ENCODE peak calls at places on chromosomes 4 and X, in nine cellular contexts. Q, W, V, M, T, Z, X, N and U are unnamed samples.
A peak's percentile ranks its signal among the peaks of the same experiment; 100 is the strongest.

GRCh38 chr4:80740375-80740774 is 290.1 kb upstream of the BMP3 start:
- DNase-seq in Q (no peak), W (no peak), V (no peak), M (no peak), T (no peak), Z (no peak), X (no peak), N (no peak), U (no peak)

GRCh38 chr4:25749150-25749794 is 93.6 kb downstream of the SLC34A2 start:
- DNase-seq in Q (no peak), W (no peak), V (no peak), M (no peak), T (no peak), Z (no peak), X (no peak), N (no peak), U (no peak)

GRCh38 chrX:38880460-38880859 is 79.2 kb downstream of the MID1IP1 start:
- DNase-seq in Q (peak; percentile 56), W (no peak), V (no peak), M (peak; percentile 1), T (no peak), Z (peak; percentile 45), X (no peak), N (no peak), U (no peak)

GRCh38 chr4:22389240-22389871 is 126.5 kb downstream of the ADGRA3 start:
- DNase-seq in Q (peak; percentile 85), W (peak; percentile 48), V (no peak), M (peak; percentile 78), T (peak; percentile 46), Z (no peak), X (peak; percentile 45), N (peak; percentile 22), U (peak; percentile 32)

GRCh38 chrX:79366888-79367749 is at the start of gene ITM2A:
- DNase-seq in Q (no peak), W (no peak), V (peak; percentile 61), M (peak; percentile 0), T (peak; percentile 34), Z (peak; percentile 23), X (peak; percentile 34), N (peak; percentile 28), U (peak; percentile 12)

GRCh38 chr4:79472693-79473552 is 64.9 kb upstream of the GK2 start:
- DNase-seq in Q (no peak), W (no peak), V (no peak), M (no peak), T (no peak), Z (no peak), X (no peak), N (no peak), U (no peak)

GRCh38 chr4:27357283-27357682 is 496.6 kb downstream of the STIM2 start:
- DNase-seq in Q (no peak), W (no peak), V (no peak), M (no peak), T (no peak), Z (no peak), X (no peak), N (no peak), U (no peak)

GRCh38 chr4:168632246-168632832 is 135.5 kb downstream of the PALLD start:
- DNase-seq in Q (no peak), W (no peak), V (no peak), M (peak; percentile 50), T (no peak), Z (no peak), X (no peak), N (no peak), U (no peak)

GRCh38 chr4:173056271-173056670 is 112.3 kb upstream of the GALNT7 start:
- DNase-seq in Q (no peak), W (no peak), V (no peak), M (no peak), T (no peak), Z (no peak), X (no peak), N (no peak), U (no peak)

GRCh38 chr4:173056708-173057107 is 111.9 kb upstream of the GALNT7 start:
- DNase-seq in Q (no peak), W (no peak), V (no peak), M (no peak), T (no peak), Z (no peak), X (peak; percentile 57), N (no peak), U (no peak)

GRCh38 chr4:173057906-173058305 is 110.7 kb upstream of the GALNT7 start:
- DNase-seq in Q (peak; percentile 12), W (no peak), V (no peak), M (peak; percentile 74), T (no peak), Z (no peak), X (no peak), N (no peak), U (no peak)

GRCh38 chr4:173061160-173061559 is 107.5 kb upstream of the GALNT7 start:
- DNase-seq in Q (no peak), W (no peak), V (no peak), M (no peak), T (no peak), Z (no peak), X (no peak), N (no peak), U (no peak)

GRCh38 chr4:173057442-173057841 is 111.2 kb upstream of the GALNT7 start:
- DNase-seq in Q (peak; percentile 10), W (no peak), V (no peak), M (peak; percentile 55), T (no peak), Z (no peak), X (no peak), N (no peak), U (no peak)
- TF ChIP-seq POLR2A in Q (no peak), W (no peak), V (no peak), M (no peak), T (no peak), Z (no peak), X (no peak), N (no peak), U (no peak)

GRCh38 chrX:16664059-16664458 is 14.1 kb downstream of the S100G start:
- DNase-seq in Q (peak; percentile 67), W (no peak), V (no peak), M (no peak), T (no peak), Z (no peak), X (no peak), N (no peak), U (no peak)

GRCh38 chrX:16664626-16665025 is 14.7 kb downstream of the S100G start:
- DNase-seq in Q (no peak), W (no peak), V (no peak), M (no peak), T (no peak), Z (no peak), X (no peak), N (no peak), U (no peak)

GRCh38 chrX:16666541-16666940 is 16.6 kb downstream of the S100G start:
- DNase-seq in Q (peak; percentile 61), W (no peak), V (no peak), M (no peak), T (no peak), Z (no peak), X (no peak), N (no peak), U (no peak)

GRCh38 chrX:16662402-16662801 is 12.4 kb downstream of the S100G start:
- DNase-seq in Q (no peak), W (no peak), V (no peak), M (no peak), T (no peak), Z (no peak), X (no peak), N (no peak), U (no peak)

DNA sequence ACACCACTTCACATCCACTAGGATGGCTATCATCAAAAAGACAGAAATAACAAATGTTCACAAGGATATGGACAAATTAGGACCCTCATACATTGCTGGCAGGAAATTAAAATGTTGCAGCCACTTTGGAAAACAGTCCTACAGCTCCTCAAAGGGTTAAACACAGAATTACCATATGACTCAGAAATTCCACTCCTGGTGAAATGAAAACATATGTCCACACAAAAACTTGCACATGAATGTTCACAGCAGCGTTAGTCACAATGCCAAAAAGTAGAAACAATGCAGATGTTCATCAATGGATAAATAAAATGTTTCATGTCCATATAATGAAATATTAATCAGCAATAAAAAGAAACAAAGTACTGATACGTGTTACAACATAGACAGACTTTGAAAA is 15.1 kb downstream of the S100G start:
- DNase-seq in Q (peak; percentile 81), W (no peak), V (no peak), M (peak; percentile 11), T (no peak), Z (no peak), X (no peak), N (no peak), U (no peak)
- H3K27ac ChIP-seq in Q (peak overlapping the region; percentile 49), W (no peak overlapping the region), V (no peak overlapping the region), M (no peak overlapping the region), T (no peak overlapping the region), Z (no peak overlapping the region), X (no peak overlapping the region), N (no peak overlapping the region), U (no peak overlapping the region)

DNA sequence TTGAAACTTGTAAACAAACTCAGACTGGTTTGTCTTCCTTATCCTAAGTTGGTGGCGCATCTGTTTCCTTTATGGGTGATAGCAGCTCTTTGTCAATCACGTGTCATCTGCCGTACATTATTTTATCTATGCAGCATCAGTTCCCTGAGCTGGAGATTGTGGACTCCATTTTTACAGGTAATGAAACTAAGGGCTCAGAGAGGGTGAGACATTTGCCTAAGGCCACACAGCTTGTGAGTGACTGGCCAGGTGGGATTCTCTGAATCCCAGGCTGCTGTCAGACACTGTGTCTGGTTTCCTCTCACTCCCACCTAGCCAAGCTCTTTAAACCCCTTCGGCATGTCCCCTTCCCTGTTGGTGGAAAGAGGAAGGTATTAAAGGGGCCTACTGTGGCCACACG is 41.7 kb upstream of the CLCN4 start:
- DNase-seq in Q (no peak), W (no peak), V (no peak), M (no peak), T (no peak), Z (no peak), X (no peak), N (no peak), U (no peak)
- H3K9me3 ChIP-seq in Q (no peaks in the 10 kb centered on the region), W (peaks cover 3% of the 10 kb centered on the region), V (no peaks in the 10 kb centered on the region), M (no peaks in the 10 kb centered on the region), T (no peaks in the 10 kb centered on the region), Z (no peaks in the 10 kb centered on the region), X (no peaks in the 10 kb centered on the region), N (no peaks in the 10 kb centered on the region), U (no peaks in the 10 kb centered on the region)

GRCh38 chr4:158171456-158171790 is 1.4 kb downstream of the GASK1B start:
- DNase-seq in Q (no peak), W (no peak), V (no peak), M (peak; percentile 78), T (no peak), Z (no peak), X (no peak), N (no peak), U (no peak)

GRCh38 chr4:158172196-158172557 is 648 bp downstream of the GASK1B start:
- DNase-seq in Q (peak; percentile 63), W (no peak), V (no peak), M (no peak), T (no peak), Z (no peak), X (no peak), N (no peak), U (no peak)

GRCh38 chr4:158169931-158170690 is 2.7 kb downstream of the GASK1B start:
- DNase-seq in Q (peak; percentile 21), W (no peak), V (no peak), M (peak; percentile 61), T (no peak), Z (no peak), X (no peak), N (peak; percentile 39), U (no peak)

GRCh38 chr4:158169516-158169915 is 3.3 kb downstream of the GASK1B start:
- DNase-seq in Q (no peak), W (no peak), V (no peak), M (peak; percentile 52), T (no peak), Z (no peak), X (no peak), N (no peak), U (no peak)

DNA sequence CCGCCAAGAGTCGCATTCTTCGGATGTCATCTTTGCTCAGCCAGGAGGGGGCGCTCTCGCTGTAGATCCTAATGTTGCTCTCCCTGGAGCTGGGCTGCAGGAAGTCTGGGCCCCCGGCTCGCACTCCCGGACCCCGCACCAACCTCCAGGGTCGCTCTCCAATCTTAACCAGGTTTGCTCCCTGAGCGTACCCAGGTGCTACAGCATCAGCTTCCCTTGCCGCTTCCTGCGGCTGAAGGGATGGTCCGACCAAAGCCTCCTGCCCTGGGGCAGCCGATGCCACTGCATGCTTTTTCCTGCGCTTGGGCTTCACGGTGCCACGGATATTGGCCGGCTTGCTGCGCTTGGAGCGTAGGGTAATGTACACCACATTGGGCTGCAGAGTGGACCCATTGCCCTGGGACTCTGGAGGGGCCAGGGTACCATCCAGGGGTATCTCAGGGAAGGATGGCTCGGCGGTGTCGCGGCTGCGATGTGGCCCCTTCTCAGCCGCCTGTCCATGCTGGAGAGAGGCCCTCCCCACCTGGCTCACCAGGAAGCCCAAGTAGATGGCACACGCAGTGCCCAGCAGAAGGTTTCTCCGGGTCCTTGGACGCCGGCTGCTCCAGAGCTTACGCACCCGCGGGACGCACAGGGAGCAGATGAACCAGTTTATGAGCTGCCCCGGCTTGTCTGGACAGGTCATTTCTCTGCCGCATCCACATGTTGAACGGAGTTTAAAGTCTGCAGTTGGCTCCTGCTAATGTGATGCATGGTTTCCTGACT is 2.0 kb downstream of the GASK1B start:
- DNase-seq in Q (peak; percentile 23), W (no peak), V (peak; percentile 81), M (peak; percentile 89), T (peak; percentile 45), Z (peak; percentile 65), X (no peak), N (peak; percentile 84), U (peak; percentile 49)
- TF ChIP-seq POLR2A in Q (no peak), W (no peak), V (no peak), M (peak; percentile 30), T (no peak), Z (no peak), X (no peak), N (no peak), U (peak; percentile 15)